ENCODE peak calls at places on chromosomes 11 and 22, in eight cellular contexts. P is colonic mucosa, X is K562, C is aorta, T is tibial nerve, W is testis, I is bronchial epithelial cell, O is lower lobe of right lung. G is an unnamed sample. For H3K27me3, the result is how much of the 10 kb centered on the place peaks cover.

GRCh38 chr22:37940698-37941376 is 12.6 kb downstream of the C22orf23 start:
- DNase-seq in I (no peak), T (no peak), C (no peak), W (peak), O (no peak), X (no peak), P (no peak), G (peak)

GRCh38 chr11:80815752-80816453 is 1375.1 kb upstream of the TENM4 start:
- DNase-seq in P (no peak), X (no peak), C (no peak), T (no peak), I (peak), O (no peak), W (no peak), G (no peak)

GRCh38 chr11:75262961-75263852 is 22.6 kb downstream of the TPBGL start:
- DNase-seq in T (no peak), O (peak), X (no peak), I (no peak), C (peak), P (no peak), W (no peak), G (no peak)

GRCh38 chr22:46364341-46365165 is 29.0 kb downstream of the TRMU start:
- DNase-seq in O (peak), T (no peak), X (no peak), P (no peak), C (no peak), W (no peak), I (no peak), G (no peak)

GRCh38 chr11:116693206-116694016 is 79.4 kb downstream of the BUD13 start:
- DNase-seq in I (peak), P (peak), W (no peak), O (no peak), C (no peak), X (no peak), T (no peak), G (no peak)

GRCh38 chr22:19181786-19182471 is 3.4 kb upstream of the SLC25A1 start:
- DNase-seq in W (no peak), O (no peak), T (no peak), P (no peak), I (no peak), C (no peak), X (no peak), G (no peak)

GRCh38 chr11:64794526-64794925 is 8.5 kb downstream of the MAP4K2 start:
- DNase-seq in C (no peak), T (no peak), W (no peak), X (no peak), I (no peak), P (no peak), O (peak), G (no peak)

GRCh38 chr22:19961201-19961580 is 19.6 kb upstream of the TXNRD2 start:
- DNase-seq in C (peak), T (no peak), P (no peak), I (no peak), X (no peak), W (no peak), O (no peak), G (no peak)

GRCh38 chr11:108398439-108398838 is 68.9 kb downstream of the C11orf65 start:
- DNase-seq in I (no peak), O (no peak), P (no peak), T (no peak), W (no peak), X (no peak), C (no peak), G (no peak)

GRCh38 chr11:65934014-65934413 is 11.3 kb upstream of the TSGA10IP start:
- DNase-seq in X (peak), P (no peak), I (no peak), O (no peak), C (no peak), T (no peak), W (no peak), G (peak)

GRCh38 chr22:41417622-41418390 is 28.8 kb downstream of the TOB2 start:
- DNase-seq in X (no peak), O (peak), P (peak), W (peak), T (peak), I (no peak), C (peak), G (peak)

GRCh38 chr11:125079878-125080530 is 16.9 kb downstream of the SLC37A2 start:
- DNase-seq in O (peak), W (no peak), I (no peak), P (no peak), C (no peak), T (no peak), X (no peak), G (no peak)

GRCh38 chr11:70423523-70424505 is 25.5 kb downstream of the CTTN start:
- DNase-seq in W (no peak), C (no peak), P (no peak), I (no peak), X (peak), T (no peak), O (no peak), G (peak)

GRCh38 chr11:74581954-74582547 is 10.3 kb upstream of the POLD3 start:
- DNase-seq in X (no peak), W (no peak), C (no peak), O (no peak), T (no peak), I (no peak), P (peak), G (no peak)

GRCh38 chr11:83725161-83725560 is 439.0 kb upstream of the CCDC90B start:
- DNase-seq in P (no peak), T (no peak), X (no peak), W (no peak), C (no peak), I (no peak), O (no peak), G (peak)
- H3K27me3 ChIP-seq in P (under half), T (under half), X (under half), W (under half), C (under half), I (under half), O (under half), G (under half)

DNA sequence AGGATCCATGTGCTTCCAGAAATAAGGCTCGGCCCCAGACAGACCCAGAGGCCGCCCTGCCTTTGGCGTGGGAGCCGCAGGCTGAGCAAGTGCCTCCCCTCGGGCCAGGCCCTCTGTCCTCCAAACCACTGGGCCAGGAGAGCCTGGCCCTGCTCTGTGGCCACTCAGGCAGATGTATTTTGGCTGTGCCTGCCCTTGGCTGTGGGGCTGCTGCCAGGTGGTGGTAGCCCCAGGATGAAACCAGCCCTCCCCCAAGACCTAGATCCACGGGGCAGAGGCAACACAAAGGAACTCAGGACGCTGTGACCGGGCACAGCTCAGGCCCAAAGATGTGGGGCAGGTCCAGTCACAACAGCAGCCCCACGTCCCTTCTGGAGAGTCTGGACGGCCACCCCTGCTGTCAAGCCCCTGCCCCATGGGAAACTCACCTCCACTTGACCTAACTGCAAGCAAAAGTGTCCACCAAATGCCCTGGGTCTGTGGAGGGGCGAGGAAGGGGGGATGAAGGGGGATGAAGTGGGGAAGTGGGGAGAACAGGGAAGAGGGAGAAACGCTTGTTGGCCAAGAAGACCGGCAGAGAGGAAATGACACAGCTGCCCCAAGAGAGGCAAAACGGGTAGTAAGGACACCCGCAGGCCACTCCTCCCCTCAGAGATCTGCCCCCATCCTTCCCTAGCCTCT is 23.9 kb downstream of the PISD start:
- DNase-seq in P (no peak), O (peak), T (no peak), C (peak), W (no peak), I (peak), X (no peak), G (no peak)
- H3K4me3 ChIP-seq in P (no peak), O (peak), T (peak), C (no peak), W (no peak), I (no peak), X (no peak), G (no peak)

DNA sequence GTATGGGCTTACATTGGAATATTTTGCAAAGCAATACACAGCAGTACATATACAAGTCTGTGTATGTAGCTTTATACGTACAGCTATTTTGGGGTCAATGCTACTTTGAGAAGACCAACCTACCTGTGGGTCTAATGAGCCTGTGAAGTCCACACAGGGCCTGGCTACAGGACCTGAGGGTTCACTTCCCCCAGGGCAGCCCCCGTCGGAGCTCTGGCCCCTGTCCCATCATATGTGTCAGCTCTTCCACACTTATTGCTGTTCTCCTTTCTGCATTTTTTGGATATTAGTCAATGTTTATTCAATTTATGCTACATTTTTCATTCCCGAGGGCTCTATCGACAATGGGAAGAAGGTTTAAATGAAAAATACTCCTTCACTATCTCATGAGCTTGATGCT is 1473.6 kb downstream of the BRD1 start:
- DNase-seq in P (no peak), W (no peak), X (no peak), O (no peak), I (no peak), C (no peak), T (no peak), G (no peak)
- H3K27me3 ChIP-seq in P (under half), W (under half), X (under half), O (under half), I (under half), C (under half), T (under half), G (under half)

GRCh38 chr22:22881116-22882032 is 6.2 kb upstream of the IGLL5 start:
- DNase-seq in T (no peak), X (peak), I (no peak), P (no peak), C (no peak), W (no peak), O (no peak), G (no peak)

GRCh38 chr22:22880645-22881044 is 7.0 kb upstream of the IGLL5 start:
- DNase-seq in X (peak), O (no peak), P (no peak), W (no peak), I (no peak), T (no peak), C (no peak), G (no peak)

GRCh38 chr22:22884010-22884887 is 3.4 kb upstream of the IGLL5 start:
- DNase-seq in X (peak), I (peak), C (peak), P (peak), T (peak), O (no peak), W (peak), G (peak)

GRCh38 chr22:22883090-22883727 is 4.4 kb upstream of the IGLL5 start:
- DNase-seq in C (no peak), W (no peak), X (peak), O (no peak), T (no peak), P (no peak), I (no peak), G (no peak)

DNA sequence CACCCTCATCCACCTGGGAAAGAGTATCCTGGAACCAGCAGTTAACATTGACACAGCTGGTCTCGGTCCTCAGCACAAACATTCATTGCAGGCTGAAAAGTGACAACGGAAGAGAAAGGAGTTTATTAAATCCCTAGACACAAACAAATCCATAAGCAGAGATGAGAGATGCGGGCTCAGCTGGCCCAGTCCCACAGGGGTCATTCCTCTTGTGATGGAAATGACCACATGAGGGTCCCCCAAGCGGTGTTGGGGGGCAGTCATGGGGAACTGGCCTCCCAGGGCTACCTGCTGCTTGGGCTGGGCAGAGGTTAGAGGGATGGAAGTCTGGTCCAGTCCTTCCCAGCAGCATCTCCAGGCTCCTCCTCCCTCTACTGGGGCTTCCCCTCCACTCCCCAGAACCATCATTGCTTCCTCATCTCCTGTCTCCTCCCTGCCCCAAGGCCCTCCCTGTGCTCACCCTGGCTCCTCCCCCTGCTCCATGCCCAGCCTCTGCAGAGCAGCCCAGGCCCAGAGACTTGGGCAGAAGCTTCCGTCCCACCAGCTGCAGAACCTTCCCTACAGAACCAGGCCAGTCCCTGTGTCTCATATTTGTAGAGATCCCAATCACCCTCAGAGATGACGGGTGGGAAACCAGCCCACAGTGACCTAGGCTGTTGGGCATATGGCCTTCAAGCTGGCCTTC is 5.4 kb upstream of the IGLL5 start:
- DNase-seq in P (peak), T (no peak), W (no peak), X (peak), O (no peak), C (no peak), I (peak), G (no peak)
- H3K4me3 ChIP-seq in P (no peak), T (no peak), W (no peak), X (no peak), O (no peak), C (no peak), I (no peak), G (no peak)

DNA sequence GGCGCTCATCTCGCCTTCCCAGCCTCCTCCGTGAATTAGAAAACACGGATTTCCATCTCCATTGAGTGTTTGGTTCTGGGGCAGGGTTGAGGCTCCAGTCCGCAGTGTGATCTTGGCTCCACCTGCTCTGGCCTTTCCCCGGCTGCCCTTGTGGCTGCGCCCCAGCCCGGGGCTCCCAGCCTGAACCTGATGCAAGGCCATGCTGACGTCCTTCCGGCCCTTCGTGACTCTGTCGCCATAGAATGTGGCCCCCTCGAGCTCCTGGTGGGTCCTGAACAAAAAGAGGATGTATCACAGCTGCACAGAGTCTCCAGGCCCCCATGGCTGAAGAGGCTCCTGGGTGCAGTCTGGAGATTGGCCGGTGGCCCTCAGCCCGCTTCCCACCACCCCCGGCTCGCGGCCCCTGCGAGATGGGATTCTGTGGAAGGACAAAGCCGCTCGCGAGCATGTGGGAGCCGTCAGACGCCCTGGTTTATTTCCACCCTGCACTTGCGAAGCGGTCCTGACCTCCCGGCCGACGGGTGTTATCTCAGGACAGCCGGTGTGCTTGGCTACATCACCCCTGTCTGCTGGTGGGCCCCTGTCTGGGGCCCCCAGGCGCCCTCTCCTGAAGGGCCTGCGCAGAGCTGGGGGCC is 1214.0 kb downstream of the BRD1 start:
- DNase-seq in P (no peak), O (no peak), I (no peak), W (no peak), C (no peak), T (no peak), X (no peak), G (no peak)
- H3K27me3 ChIP-seq in P (under half), O (under half), I (under half), W (under half), C (under half), T (under half), X (under half), G (under half)

GRCh38 chr22:48099671-48100070 is 1337.2 kb downstream of the TBC1D22A start:
- DNase-seq in X (no peak), I (no peak), W (no peak), C (no peak), P (no peak), O (no peak), T (no peak), G (no peak)

GRCh38 chr22:48099251-48099650 is 1336.8 kb downstream of the TBC1D22A start:
- DNase-seq in C (no peak), P (no peak), I (no peak), O (no peak), T (no peak), X (no peak), W (no peak), G (no peak)

GRCh38 chr22:48098936-48099245 is 1336.4 kb downstream of the TBC1D22A start:
- DNase-seq in I (no peak), W (no peak), C (no peak), T (no peak), O (no peak), X (no peak), P (no peak), G (no peak)

GRCh38 chr22:48097723-48098122 is 1335.3 kb downstream of the TBC1D22A start:
- DNase-seq in C (no peak), X (no peak), P (no peak), O (no peak), W (no peak), I (no peak), T (no peak), G (no peak)

GRCh38 chr22:48098243-48098935 is 1335.9 kb downstream of the TBC1D22A start:
- DNase-seq in X (no peak), C (no peak), T (no peak), W (no peak), O (no peak), I (no peak), P (no peak), G (no peak)
- H3K4me3 ChIP-seq in X (no peak), C (no peak), T (no peak), W (no peak), O (no peak), I (no peak), P (no peak), G (no peak)

GRCh38 chr22:35217541-35217940 is 39.8 kb upstream of the HMGXB4 start:
- DNase-seq in W (no peak), C (no peak), T (no peak), I (no peak), O (no peak), P (no peak), X (no peak), G (no peak)
- H3K27me3 ChIP-seq in W (under half), C (under half), T (under half), I (under half), O (under half), P (under half), X (under half), G (under half)

GRCh38 chr11:72587696-72588095 is 86.5 kb downstream of the PDE2A start:
- DNase-seq in O (no peak), P (no peak), X (no peak), I (no peak), C (peak), T (no peak), W (no peak), G (no peak)

GRCh38 chr11:72591023-72591422 is 83.2 kb downstream of the PDE2A start:
- DNase-seq in W (no peak), X (no peak), O (no peak), T (no peak), C (no peak), I (no peak), P (no peak), G (no peak)

GRCh38 chr11:72586591-72587090 is 87.6 kb downstream of the PDE2A start:
- DNase-seq in O (peak), C (no peak), W (no peak), I (no peak), X (peak), T (no peak), P (no peak), G (no peak)

GRCh38 chr11:72589802-72590761 is 84.1 kb downstream of the PDE2A start:
- DNase-seq in W (peak), T (no peak), P (no peak), X (peak), C (peak), I (peak), O (no peak), G (peak)

DNA sequence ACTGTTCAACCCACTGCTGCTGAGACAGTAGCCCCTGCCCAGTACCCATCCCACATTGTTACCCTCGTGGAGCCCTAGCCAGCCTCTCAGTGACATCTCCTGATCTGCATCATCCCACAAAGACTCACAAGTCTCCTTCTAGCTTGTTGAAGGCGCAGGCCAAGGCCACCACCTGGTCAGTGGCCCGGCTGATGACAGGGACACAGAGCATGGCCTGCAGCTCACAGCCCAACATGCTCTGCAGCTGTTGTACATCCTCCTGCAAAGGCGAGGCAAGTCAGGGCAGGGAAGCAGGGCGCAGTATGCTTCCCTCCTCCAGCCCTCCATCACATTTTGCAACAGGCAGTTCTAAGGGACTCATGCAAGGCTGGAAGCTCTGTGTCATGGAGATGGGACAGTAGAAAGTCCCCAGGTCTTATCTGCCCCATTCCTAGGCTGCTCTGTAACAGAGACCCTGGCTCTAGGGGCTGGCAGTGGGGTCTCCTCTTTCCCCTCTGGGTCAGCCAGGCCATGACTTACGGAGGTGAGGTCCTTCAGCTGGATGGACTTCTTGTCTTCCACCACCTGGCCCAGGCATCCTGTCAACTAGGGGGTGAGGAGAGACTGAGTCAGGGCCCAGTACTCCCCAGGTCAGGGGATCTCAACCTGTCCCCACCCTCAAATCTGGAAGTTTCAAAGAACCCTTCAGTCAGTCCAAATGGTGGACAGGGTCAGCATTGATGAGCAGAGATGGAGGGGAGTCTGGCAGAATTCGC is 85.4 kb downstream of the PDE2A start:
- DNase-seq in C (peak), I (no peak), O (no peak), W (no peak), X (no peak), T (no peak), P (no peak), G (no peak)
- H3K4me3 ChIP-seq in C (no peak), I (no peak), O (no peak), W (no peak), X (no peak), T (no peak), P (no peak), G (no peak)